ENCODE peak calls at places on chromosome 20, in eight cellular contexts. S is progenitor cell of endocrine pancreas; T is amygdala; X is CD8-positive, alpha-beta T cell; E is fibroblast of the aortic adventitia; D is H4; P is activated T-cell treated with anti-CD3 and anti-CD28 coated beads, Interleukin-2, amount 50 U/mL, for 72 hours; Q is kidney tubule cell. I is an unnamed sample.

GRCh38 chr20:17562804-17563305 is 7.0 kb upstream of the DSTN start:
- DNase-seq in S (no peak), T (no peak), X (no peak), E (peak), D (peak), P (no peak), Q (peak), I (no peak)

GRCh38 chr20:37081717-37082289 is 14.0 kb downstream of the RBL1 start:
- DNase-seq in S (no peak), T (no peak), X (peak), E (no peak), D (no peak), P (no peak), Q (no peak), I (peak)

GRCh38 chr20:41738584-41739193 is 120.5 kb upstream of the CHD6 start:
- DNase-seq in S (peak), T (peak), X (peak), E (peak), D (peak), P (peak), Q (peak), I (no peak)

GRCh38 chr20:38117635-38118034 is 47.4 kb downstream of the TGM2 start:
- DNase-seq in S (no peak), T (no peak), X (no peak), E (peak), D (no peak), P (no peak), Q (peak), I (no peak)

GRCh38 chr20:49657118-49657901 is 56.4 kb downstream of the B4GALT5 start:
- DNase-seq in S (no peak), T (no peak), X (no peak), E (peak), D (no peak), P (no peak), Q (peak), I (no peak)

GRCh38 chr20:25037288-25038102 is 20.4 kb downstream of the ACSS1 start:
- DNase-seq in S (no peak), T (no peak), X (no peak), E (no peak), D (no peak), P (no peak), Q (no peak), I (no peak)

GRCh38 chr20:31593221-31594001 is 11.7 kb upstream of the ID1 start:
- DNase-seq in S (no peak), T (no peak), X (no peak), E (peak), D (peak), P (peak), Q (peak), I (no peak)

GRCh38 chr20:34420146-34420545 is 57.1 kb downstream of the ITCH start:
- DNase-seq in S (no peak), T (no peak), X (no peak), E (no peak), D (no peak), P (no peak), Q (no peak), I (no peak)

I was measured in tibial nerve.